ENCODE peak calls at places on chromosomes 7 and 10, in four cellular contexts. U is K562, T is HepG2, D is HCT116. O is an unnamed sample.

GRCh38 chr7:19747740-19748339 is 25.6 kb downstream of the TMEM196 start:
- DNase-seq in U (peak; percentile 16), T (peak; percentile 32), D (peak; percentile 49), O (peak; percentile 30)

GRCh38 chr10:94361161-94361794 is 1.5 kb downstream of the NOC3L start:
- DNase-seq in U (no peak), T (peak; percentile 43), D (no peak), O (no peak)

GRCh38 chr10:81548160-81548559 is 326.8 kb upstream of the NRG3 start:
- DNase-seq in U (no peak), T (no peak), D (no peak), O (no peak)

GRCh38 chr10:113103131-113103830 is 153.2 kb downstream of the TCF7L2 start:
- DNase-seq in U (no peak), T (no peak), D (no peak), O (no peak)

GRCh38 chr7:26292768-26293560 is 1.3 kb downstream of the SNX10 start:
- DNase-seq in U (no peak), T (peak; percentile 42), D (no peak), O (no peak)

GRCh38 chr10:6052247-6053221 is 9.6 kb downstream of the IL2RA start:
- DNase-seq in U (no peak), T (no peak), D (no peak), O (no peak)

GRCh38 chr10:88450201-88450600 is 132.9 kb downstream of the RNLS start:
- DNase-seq in U (no peak), T (no peak), D (no peak), O (no peak)

GRCh38 chr7:77537595-77538185 is 595 bp downstream of the PTPN12 start:
- DNase-seq in U (peak; percentile 63), T (peak; percentile 32), D (no peak), O (no peak)

GRCh38 chr10:42990721-42991441 is 86.0 kb upstream of the RET start:
- DNase-seq in U (no peak), T (no peak), D (no peak), O (no peak)

GRCh38 chr10:7542189-7542914 is 124.4 kb downstream of the ITIH5 start:
- DNase-seq in U (no peak), T (no peak), D (no peak), O (no peak)

GRCh38 chr7:2520808-2521146 is 1.2 kb downstream of the LFNG start:
- DNase-seq in U (no peak), T (no peak), D (no peak), O (no peak)

GRCh38 chr10:101236376-101237079 is 7.3 kb upstream of the LBX1 start:
- DNase-seq in U (peak; percentile 23), T (no peak), D (no peak), O (no peak)

GRCh38 chr7:77696643-77697534 is 630 bp downstream of the RSBN1L start:
- DNase-seq in U (peak; percentile 72), T (peak; percentile 59), D (no peak), O (no peak)

GRCh38 chr7:143418681-143419458 is 10.2 kb upstream of the EPHA1 start:
- DNase-seq in U (no peak), T (no peak), D (no peak), O (no peak)

GRCh38 chr7:69775231-69775771 is 177.0 kb downstream of the AUTS2 start:
- DNase-seq in U (no peak), T (no peak), D (no peak), O (no peak)

GRCh38 chr7:117212969-117213877 is 109.6 kb downstream of the WNT2 start:
- DNase-seq in U (peak; percentile 87), T (peak; percentile 42), D (peak; percentile 51), O (peak; percentile 60)

GRCh38 chr7:1943326-1943725 is 273.2 kb downstream of the ELFN1 start:
- DNase-seq in U (no peak), T (no peak), D (no peak), O (no peak)

GRCh38 chr7:55534262-55534915 is 37.9 kb downstream of the VOPP1 start:
- DNase-seq in U (no peak), T (peak; percentile 30), D (no peak), O (no peak)

GRCh38 chr7:48255046-48255445 is 83.8 kb downstream of the ABCA13 start:
- DNase-seq in U (no peak), T (no peak), D (no peak), O (no peak)

GRCh38 chr7:158563051-158563450 is 24.6 kb downstream of the PTPRN2 start:
- DNase-seq in U (no peak), T (no peak), D (no peak), O (no peak)

GRCh38 chr7:50056131-50056530 is 36.9 kb downstream of the ZPBP start:
- DNase-seq in U (no peak), T (no peak), D (no peak), O (no peak)

GRCh38 chr7:107208046-107208458 is 39.2 kb downstream of the HBP1 start:
- DNase-seq in U (no peak), T (no peak), D (no peak), O (no peak)

GRCh38 chr7:5528071-5528814 is 104.6 kb upstream of the TNRC18 start:
- DNase-seq in U (no peak), T (no peak), D (no peak), O (no peak)

GRCh38 chr7:94422136-94422535 is 27.4 kb downstream of the COL1A2 start:
- DNase-seq in U (no peak), T (no peak), D (no peak), O (no peak)

GRCh38 chr10:55410415-55410885 is 609.4 kb upstream of the PCDH15 start:
- DNase-seq in U (no peak), T (no peak), D (no peak), O (no peak)

GRCh38 chr7:31075006-31075405 is 22.9 kb downstream of the ADCYAP1R1 start:
- DNase-seq in U (no peak), T (no peak), D (no peak), O (no peak)

GRCh38 chr10:52525761-52526160 is 211.7 kb downstream of the DKK1 start:
- DNase-seq in U (no peak), T (no peak), D (no peak), O (no peak)
- TF ChIP-seq TCF7L2 in U (no peak), T (no peak), D (no peak), O (no peak)

DNA sequence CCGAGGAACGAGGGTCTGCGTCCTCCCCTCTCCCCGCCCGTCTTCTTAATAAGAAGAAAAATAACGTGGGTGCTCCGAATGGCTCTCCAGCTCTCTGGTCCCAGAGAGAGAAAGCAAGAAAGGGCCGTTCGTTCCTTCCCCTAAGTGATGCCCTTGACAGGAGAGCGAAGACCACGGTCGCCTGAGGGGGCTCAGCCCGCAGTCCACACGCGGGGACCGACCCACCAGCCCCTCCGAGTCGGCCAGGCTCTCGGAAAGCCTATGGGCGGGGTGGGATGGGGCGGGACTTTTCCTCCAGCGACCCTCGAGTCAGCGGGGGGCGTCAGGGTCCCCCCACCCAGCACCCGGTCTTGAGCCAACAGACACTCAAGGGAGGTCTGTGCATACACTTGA is 53.2 kb upstream of the FHIP2A start:
- DNase-seq in U (no peak), T (no peak), D (no peak), O (no peak)
- H3K4me3 ChIP-seq in U (no peak overlapping the region), T (no peak overlapping the region), D (peak overlapping the region; percentile 39), O (peak overlapping the region; percentile 57)

GRCh38 chr10:3409928-3410327 is 237.3 kb upstream of the PITRM1 start:
- DNase-seq in U (no peak), T (no peak), D (no peak), O (no peak)
- TF ChIP-seq TCF7L2 in U (no peak), T (no peak), D (no peak), O (no peak)

DNA sequence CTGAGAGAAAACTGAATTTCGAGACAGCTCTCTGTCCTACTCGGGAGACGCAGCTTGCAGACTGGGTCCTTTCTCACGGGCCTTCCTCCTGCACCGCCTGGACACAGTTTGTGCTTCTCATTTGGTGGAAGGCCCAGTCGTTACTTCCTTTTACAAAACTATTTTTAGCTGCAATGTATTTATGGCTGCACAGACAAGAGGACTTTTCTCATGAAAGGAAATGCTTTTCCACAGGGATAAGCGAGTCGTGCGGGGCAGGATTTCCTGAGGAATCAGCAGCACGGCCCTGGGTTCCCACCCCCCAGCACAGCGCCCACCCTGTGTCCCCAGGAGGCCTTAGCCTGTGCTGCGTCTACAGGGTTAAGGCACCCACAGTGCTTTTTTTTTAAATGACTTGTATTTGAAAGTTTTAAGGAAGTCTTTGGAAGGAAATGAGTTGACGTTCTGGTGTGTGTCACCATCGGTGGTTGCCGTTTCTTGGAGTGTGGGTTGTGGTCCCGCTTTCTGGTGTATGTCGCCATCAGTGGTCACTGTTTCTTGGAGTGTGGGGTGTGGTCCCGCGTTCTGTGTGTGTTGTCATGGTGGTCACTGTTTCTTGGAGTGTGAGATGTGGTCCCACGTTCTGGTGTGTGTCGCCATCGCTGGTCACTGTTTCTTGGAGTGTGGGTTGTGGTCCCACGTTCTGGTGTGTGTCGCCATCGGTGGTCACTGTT is 50.9 kb downstream of the INPP5A start:
- DNase-seq in U (no peak), T (no peak), D (no peak), O (no peak)
- H3K4me3 ChIP-seq in U (no peak overlapping the region), T (no peak overlapping the region), D (no peak overlapping the region), O (no peak overlapping the region)

GRCh38 chr10:77293785-77294184 is 343.8 kb downstream of the KCNMA1 start:
- DNase-seq in U (no peak), T (no peak), D (no peak), O (no peak)
- TF ChIP-seq TCF7L2 in U (no peak), T (no peak), D (no peak), O (no peak)

GRCh38 chr7:90701021-90701420 is 104.9 kb downstream of the CDK14 start:
- DNase-seq in U (no peak), T (no peak), D (no peak), O (no peak)
- H3K4me3 ChIP-seq in U (no peak overlapping the region), T (no peak overlapping the region), D (no peak overlapping the region), O (no peak overlapping the region)